ENCODE peak calls at places on chromosomes 11 and 22, in seven cellular contexts. J is HFF-Myc, C is foreskin fibroblast, Q is endothelial cell, M is AG04450, K is right atrium auricular region, E is neural crest cell. X is an unnamed sample.

GRCh38 chr22:42693763-42694683 is 26.6 kb downstream of the A4GALT start:
- DNase-seq in K (no peak), E (no peak), C (no peak), J (no peak), Q (no peak), M (no peak), X (no peak)

GRCh38 chr11:88799749-88800500 is 265.9 kb downstream of the GRM5 start:
- DNase-seq in K (no peak), M (no peak), C (peak; percentile 16), J (no peak), E (no peak), Q (no peak), X (no peak)

GRCh38 chr11:126637800-126638175 is 282.3 kb downstream of the ST3GAL4 start:
- DNase-seq in J (no peak), C (peak; percentile 85), E (no peak), K (no peak), Q (no peak), M (peak; percentile 81), X (no peak)

GRCh38 chr11:45144126-45145082 is 2.0 kb upstream of the PRDM11 start:
- DNase-seq in K (no peak), M (no peak), C (no peak), E (no peak), Q (no peak), J (no peak), X (no peak)

GRCh38 chr11:113817162-113817561 is 37.6 kb downstream of the CLDN25 start:
- DNase-seq in K (no peak), E (no peak), Q (no peak), C (peak; percentile 6), J (no peak), M (no peak), X (no peak)

GRCh38 chr22:40112595-40112994 is 65.1 kb upstream of the TNRC6B start:
- DNase-seq in M (no peak), J (no peak), E (no peak), C (no peak), Q (no peak), K (no peak), X (no peak)

GRCh38 chr11:23494981-23495380 is 634.7 kb upstream of the CCDC179 start:
- DNase-seq in E (no peak), M (no peak), Q (no peak), K (no peak), C (no peak), J (no peak), X (no peak)

GRCh38 chr11:68965901-68966868 is 14.6 kb downstream of the MRGPRD start:
- DNase-seq in J (no peak), Q (no peak), E (no peak), M (no peak), C (no peak), K (no peak), X (no peak)

GRCh38 chr22:43060213-43060612 is 29.0 kb downstream of the TTLL1 start:
- DNase-seq in E (peak; percentile 60), K (no peak), J (no peak), C (peak; percentile 28), Q (peak; percentile 82), M (no peak), X (peak; percentile 52)

GRCh38 chr11:10719616-10720015 is 26.1 kb upstream of the IRAG1 start:
- DNase-seq in K (no peak), C (no peak), J (no peak), M (no peak), E (no peak), Q (no peak), X (no peak)

GRCh38 chr11:69307421-69307820 is 13.5 kb downstream of the MYEOV start:
- DNase-seq in K (no peak), Q (no peak), C (no peak), M (no peak), J (no peak), E (no peak), X (no peak)

GRCh38 chr11:17611049-17611448 is 64.0 kb downstream of the OTOG start:
- DNase-seq in M (no peak), K (peak; percentile 23), C (no peak), J (no peak), E (no peak), Q (no peak), X (no peak)

GRCh38 chr11:17219016-17219415 is 11.2 kb upstream of the PIK3C2A start:
- DNase-seq in K (no peak), M (no peak), J (no peak), E (no peak), Q (no peak), C (peak; percentile 45), X (no peak)

GRCh38 chr11:13329670-13330401 is 52.2 kb downstream of the BMAL1 start:
- DNase-seq in Q (no peak), C (peak; percentile 50), K (no peak), M (no peak), J (no peak), E (no peak), X (no peak)

GRCh38 chr11:124878497-124879228 is 13.4 kb downstream of the ROBO3 start:
- DNase-seq in J (no peak), C (no peak), K (no peak), Q (no peak), E (no peak), M (no peak), X (no peak)

GRCh38 chr11:75351541-75352416 is at the start of gene ARRB1:
- DNase-seq in C (peak; percentile 70), K (no peak), M (no peak), Q (peak; percentile 64), E (peak; percentile 51), J (no peak), X (peak; percentile 75)
- TF ChIP-seq CTCF in C (no peak), K (no peak), M (peak; percentile 6), Q (no peak), E (no peak), J (no peak), X (no peak)

GRCh38 chr11:120608760-120609211 is 97.2 kb downstream of the GRIK4 start:
- DNase-seq in K (no peak), C (peak; percentile 47), M (no peak), Q (no peak), E (no peak), J (no peak), X (no peak)

GRCh38 chr11:120613264-120614226 is 102.0 kb downstream of the GRIK4 start:
- DNase-seq in Q (no peak), K (no peak), C (no peak), J (no peak), E (no peak), M (no peak), X (peak; percentile 67)

GRCh38 chr11:120610101-120610500 is 98.6 kb downstream of the GRIK4 start:
- DNase-seq in K (no peak), M (no peak), E (no peak), Q (no peak), C (no peak), J (no peak), X (no peak)

GRCh38 chr11:120611576-120611975 is 100.0 kb downstream of the GRIK4 start:
- DNase-seq in K (no peak), M (no peak), Q (no peak), J (no peak), C (no peak), E (no peak), X (no peak)

GRCh38 chr11:120612363-120613263 is 101.1 kb downstream of the GRIK4 start:
- DNase-seq in J (no peak), M (peak; percentile 53), Q (no peak), C (peak; percentile 25), E (no peak), K (no peak), X (peak; percentile 78)
- TF ChIP-seq CTCF in J (no peak), M (no peak), Q (no peak), C (no peak), E (no peak), K (no peak), X (peak; percentile 16)

GRCh38 chr11:118628432-118628831 is 21.0 kb downstream of the PHLDB1 start:
- DNase-seq in Q (no peak), J (no peak), M (no peak), C (no peak), K (no peak), E (no peak), X (no peak)

GRCh38 chr11:118628031-118628430 is 20.6 kb downstream of the PHLDB1 start:
- DNase-seq in C (no peak), Q (no peak), E (no peak), J (no peak), M (no peak), K (no peak), X (no peak)

GRCh38 chr11:118625036-118625690 is 17.7 kb downstream of the PHLDB1 start:
- DNase-seq in E (no peak), C (peak; percentile 37), J (no peak), K (no peak), Q (no peak), M (no peak), X (no peak)

GRCh38 chr11:118627566-118627965 is 20.2 kb downstream of the PHLDB1 start:
- DNase-seq in M (no peak), J (no peak), E (no peak), Q (no peak), K (no peak), C (no peak), X (no peak)

DNA sequence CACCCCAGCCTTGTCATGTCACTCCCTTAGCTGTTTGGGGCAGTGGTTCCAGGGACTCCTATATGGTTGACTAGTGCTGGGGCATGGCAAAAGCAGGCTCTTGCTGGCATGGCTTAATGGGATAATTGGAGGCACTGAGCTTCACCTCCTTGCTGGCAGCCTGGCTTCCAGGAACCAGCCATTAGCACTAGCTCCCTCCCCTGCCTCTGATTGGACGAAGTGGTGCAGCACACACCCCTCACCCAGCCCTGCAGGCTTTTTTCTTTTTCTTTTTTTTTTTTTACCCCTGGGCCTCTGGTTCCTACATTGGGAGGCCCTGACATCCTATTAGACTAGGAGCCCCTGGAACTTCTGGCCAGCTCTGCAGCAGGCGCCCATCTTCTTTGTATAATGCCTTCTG is 18.6 kb downstream of the PHLDB1 start:
- DNase-seq in E (no peak), K (no peak), C (no peak), M (no peak), Q (no peak), J (no peak), X (no peak)
- TF ChIP-seq CTCF in E (no peak), K (no peak), C (no peak), M (no peak), Q (no peak), J (no peak), X (no peak)

GRCh38 chr22:48373626-48374173 is 1454.0 kb downstream of the BRD1 start:
- DNase-seq in M (no peak), J (no peak), K (no peak), E (no peak), Q (no peak), C (no peak), X (no peak)

GRCh38 chr22:48372395-48372794 is 1455.3 kb downstream of the BRD1 start:
- DNase-seq in K (no peak), C (no peak), E (no peak), J (no peak), Q (no peak), M (no peak), X (no peak)

GRCh38 chr22:48370508-48371325 is 1457.0 kb downstream of the BRD1 start:
- DNase-seq in E (no peak), K (no peak), M (no peak), J (no peak), C (no peak), Q (no peak), X (no peak)

GRCh38 chr22:48369789-48370507 is 1457.7 kb downstream of the BRD1 start:
- DNase-seq in Q (no peak), E (no peak), C (no peak), K (no peak), M (no peak), J (no peak), X (no peak)

DNA sequence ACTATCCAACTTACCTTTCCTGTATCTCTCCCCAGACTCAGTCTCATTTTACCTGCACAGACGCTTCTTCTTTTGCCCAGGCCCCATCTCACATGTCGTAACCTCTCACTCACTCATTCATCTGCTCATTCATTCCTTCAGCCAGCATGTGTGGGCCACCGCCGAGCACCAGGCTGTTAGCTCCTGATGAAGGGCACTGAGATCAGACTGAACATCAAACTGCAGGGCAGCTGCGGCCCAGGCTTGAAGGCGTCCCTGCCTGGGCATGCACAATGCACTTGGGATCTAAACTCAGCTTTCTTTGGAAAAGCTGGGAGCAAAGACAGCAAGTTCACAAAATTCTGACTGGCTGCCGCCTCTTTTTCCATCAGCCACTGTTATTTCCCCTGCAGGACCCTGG is 1456.3 kb downstream of the BRD1 start:
- DNase-seq in K (no peak), Q (no peak), E (no peak), M (no peak), C (no peak), J (no peak), X (no peak)
- TF ChIP-seq CTCF in K (no peak), Q (no peak), E (no peak), M (no peak), C (no peak), J (no peak), X (no peak)